ENCODE peak calls at places on chromosomes 7 and 10, in four cellular contexts. H is GM23338, X is PC-3, U is A549. C is an unnamed sample.

GRCh38 chr7:75639071-75639892 is 99.5 kb downstream of the HIP1 start:
- DNase-seq in H (peak), U (peak), X (peak), C (peak)

GRCh38 chr7:77455334-77455733 is 39.2 kb upstream of the GSAP start:
- DNase-seq in X (peak), H (no peak), U (peak), C (peak)

GRCh38 chr7:36633377-36633776 is 90.9 kb downstream of the AOAH start:
- DNase-seq in X (no peak), U (no peak), H (peak), C (no peak)

GRCh38 chr10:132926777-132927650 is 15.4 kb downstream of the CFAP46 start:
- DNase-seq in U (no peak), X (no peak), H (no peak), C (no peak)

GRCh38 chr7:39606941-39607340 is 16.4 kb upstream of the RALA start:
- DNase-seq in H (no peak), U (no peak), X (no peak), C (no peak)

GRCh38 chr7:79790863-79791262 is 337.4 kb upstream of the MAGI2 start:
- DNase-seq in X (peak), U (no peak), H (no peak), C (no peak)

GRCh38 chr10:4279649-4280048 is 494.6 kb upstream of the KLF6 start:
- DNase-seq in U (no peak), X (no peak), H (no peak), C (no peak)

GRCh38 chr10:13117842-13118783 is 18.1 kb downstream of the OPTN start:
- DNase-seq in X (no peak), H (no peak), U (no peak), C (no peak)

GRCh38 chr7:117979954-117980497 is 106.8 kb upstream of the CTTNBP2 start:
- DNase-seq in X (peak), U (no peak), H (no peak), C (no peak)

GRCh38 chr7:934469-935320 is 19.8 kb downstream of the ADAP1 start:
- DNase-seq in H (no peak), X (no peak), U (no peak), C (no peak)

GRCh38 chr7:36128448-36129047 is 24.5 kb upstream of the EEPD1 start:
- DNase-seq in X (peak), U (peak), H (peak), C (peak)

GRCh38 chr7:142626420-142627035 is 122.7 kb upstream of the PRSS1 start:
- DNase-seq in H (peak), X (peak), U (peak), C (no peak)

DNA sequence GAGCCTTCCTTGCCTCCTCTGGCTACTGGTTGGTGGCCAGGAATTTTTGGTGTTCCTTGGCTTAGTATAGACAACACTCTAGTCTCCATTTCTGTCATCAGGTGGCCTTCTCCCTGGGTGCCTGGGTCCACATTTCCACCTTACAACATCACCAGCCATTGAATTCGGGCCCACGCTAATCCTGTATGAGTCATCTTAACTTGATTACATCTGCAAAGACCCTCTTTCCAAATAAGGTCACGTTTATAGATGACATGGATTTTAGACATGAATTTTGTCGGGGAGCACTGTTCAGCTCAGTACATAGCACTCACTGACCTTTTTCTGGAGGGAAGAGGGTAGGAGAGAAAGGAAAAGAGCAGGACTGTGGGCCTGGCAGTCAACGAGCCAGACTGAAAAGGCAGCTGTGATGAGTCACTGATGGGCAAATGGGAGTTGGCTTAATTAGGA is 39.4 kb downstream of the MMRN2 start:
- DNase-seq in H (no peak), X (no peak), U (no peak), C (peak)
- H3K4me2 ChIP-seq in H (no peak), X (no peak), U (no peak), C (no peak)

DNA sequence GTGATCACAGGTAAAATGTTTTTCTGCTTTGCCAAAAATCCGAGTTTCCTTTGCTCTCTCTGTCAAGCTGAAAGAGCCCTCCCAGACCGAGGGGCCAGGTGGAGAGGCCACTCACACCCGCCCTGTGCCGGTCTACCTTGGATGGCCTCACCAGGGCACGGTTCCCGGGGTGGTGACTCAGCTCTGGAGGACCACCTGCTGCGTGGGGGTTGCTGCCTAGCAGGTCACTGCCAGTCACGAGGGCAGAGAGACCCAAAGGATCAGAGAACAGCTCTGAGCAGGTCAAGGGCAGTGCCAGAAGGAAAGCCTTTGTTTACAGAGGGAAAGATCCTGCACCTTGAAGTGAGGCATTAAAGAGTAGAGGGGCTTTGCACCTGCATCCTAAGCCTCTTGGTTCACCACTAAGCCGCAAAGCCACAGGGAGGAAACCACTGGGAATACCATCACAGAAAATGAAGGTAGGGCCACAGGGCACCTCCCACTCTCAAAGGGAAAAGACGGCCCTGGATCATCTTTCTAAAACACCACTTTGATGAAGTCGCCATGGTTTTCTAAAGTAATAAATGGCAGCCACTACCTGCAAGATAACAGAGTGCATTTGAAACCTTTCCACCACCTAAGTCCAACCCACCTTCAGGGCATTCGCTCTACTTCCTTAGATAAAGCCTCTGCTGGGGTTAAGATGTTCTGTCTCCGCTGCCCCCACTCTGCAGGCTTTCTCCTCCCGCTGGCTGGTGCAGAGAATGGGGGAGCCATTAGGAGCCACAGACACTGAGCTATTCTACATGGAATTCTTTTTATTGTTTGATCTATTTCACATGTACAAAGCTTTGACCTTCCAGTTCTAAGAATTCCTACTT is 160.4 kb upstream of the KLF14 start:
- DNase-seq in U (peak), H (no peak), X (peak), C (peak)
- H3K4me2 ChIP-seq in U (peak), H (no peak), X (peak), C (peak)

GRCh38 chr7:103990991-103991390 is 1.5 kb upstream of the RELN start:
- DNase-seq in X (no peak), U (no peak), H (no peak), C (no peak)

GRCh38 chr7:103989200-103989784 is at the start of gene RELN:
- DNase-seq in H (peak), X (no peak), U (peak), C (peak)

GRCh38 chr7:103987455-103987854 is 2.0 kb downstream of the RELN start:
- DNase-seq in H (no peak), U (no peak), X (no peak), C (no peak)

GRCh38 chr7:103989785-103990775 is 622 bp upstream of the RELN start:
- DNase-seq in X (peak), H (peak), U (no peak), C (peak)

GRCh38 chr7:103988468-103989199 is 824 bp downstream of the RELN start:
- DNase-seq in U (peak), X (no peak), H (peak), C (no peak)
- H3K4me2 ChIP-seq in U (peak), X (peak), H (peak), C (peak)

GRCh38 chr10:88342733-88343310 is 240.3 kb downstream of the RNLS start:
- DNase-seq in X (no peak), H (no peak), U (no peak), C (no peak)
- H3K4me2 ChIP-seq in X (no peak), H (no peak), U (no peak), C (no peak)

GRCh38 chr7:149830997-149831729 is 7.0 kb upstream of the ZNF862 start:
- DNase-seq in H (no peak), X (no peak), U (no peak), C (no peak)
- H3K4me2 ChIP-seq in H (no peak), X (no peak), U (no peak), C (no peak)

DNA sequence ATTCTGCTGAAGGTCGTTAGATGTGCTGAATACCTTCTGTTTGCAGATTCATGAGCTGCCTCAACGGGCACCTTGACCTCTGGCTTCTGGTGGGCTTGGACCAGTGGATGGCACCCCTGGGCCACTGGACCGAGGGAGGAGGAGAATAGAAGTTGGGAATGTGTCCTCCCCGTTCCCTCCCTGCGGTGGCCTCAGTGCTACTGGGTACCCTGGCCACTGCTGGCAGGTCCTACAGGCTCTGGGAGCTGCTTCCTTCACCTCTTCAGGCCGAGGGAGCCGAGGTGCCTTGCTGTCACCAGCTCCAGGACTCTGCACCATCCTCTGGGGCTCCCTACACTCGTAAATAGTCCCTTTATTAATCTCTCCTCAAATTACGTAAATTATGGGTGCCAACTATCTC is 32.2 kb upstream of the GALNTL5 start:
- DNase-seq in X (no peak), U (no peak), H (no peak), C (no peak)
- H3K4me2 ChIP-seq in X (no peak), U (peak), H (no peak), C (no peak)

DNA sequence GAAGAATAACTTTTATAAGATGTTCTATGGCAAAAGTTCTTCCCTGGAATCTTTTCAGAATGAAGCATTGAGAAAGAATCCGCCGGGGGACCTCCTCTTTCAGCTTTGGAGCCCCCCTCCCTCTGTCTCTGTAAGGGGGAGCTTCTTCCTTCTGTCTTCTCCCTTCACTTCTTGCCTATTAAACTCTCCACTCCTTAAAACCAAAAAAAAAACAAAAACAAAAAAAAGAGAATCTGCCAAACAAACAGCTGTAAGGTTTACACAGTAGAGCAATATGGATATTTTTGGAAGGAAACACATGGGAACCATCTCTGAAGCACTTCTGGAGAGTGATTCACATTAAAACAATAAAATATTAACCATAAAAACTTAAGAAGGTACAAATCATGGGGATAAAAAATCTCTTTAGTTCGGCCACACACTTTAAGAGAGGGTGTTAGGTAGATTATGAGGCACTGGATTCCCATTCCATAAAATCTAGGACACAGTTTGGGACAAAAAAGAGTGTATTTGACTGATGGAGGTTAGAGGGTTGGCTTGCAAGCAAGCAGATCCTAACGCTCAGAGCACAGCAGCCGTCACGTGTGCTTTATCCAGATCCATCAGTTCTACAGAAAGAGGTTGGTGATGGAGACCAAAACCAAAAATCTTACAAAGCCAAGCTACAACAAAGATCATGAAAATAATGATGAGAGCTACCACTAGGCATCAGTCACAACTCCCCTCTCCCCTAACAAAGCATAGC is 549.6 kb downstream of the TNS3 start:
- DNase-seq in X (no peak), U (no peak), H (no peak), C (no peak)
- H3K4me2 ChIP-seq in X (no peak), U (no peak), H (no peak), C (no peak)

GRCh38 chr7:136205956-136206355 is 228.8 kb upstream of the MTPN start:
- DNase-seq in H (no peak), X (no peak), U (no peak), C (no peak)
- H3K4me2 ChIP-seq in H (no peak), X (no peak), U (no peak), C (no peak)

GRCh38 chr7:7104971-7105370 is 77.4 kb upstream of the C1GALT1 start:
- DNase-seq in H (no peak), X (no peak), U (no peak), C (no peak)

GRCh38 chr7:7105800-7106582 is 76.4 kb upstream of the C1GALT1 start:
- DNase-seq in X (no peak), H (no peak), U (no peak), C (no peak)

GRCh38 chr7:7102906-7103305 is 79.4 kb upstream of the C1GALT1 start:
- DNase-seq in X (peak), H (no peak), U (no peak), C (no peak)

GRCh38 chr7:7104314-7104698 is 78.0 kb upstream of the C1GALT1 start:
- DNase-seq in X (no peak), H (no peak), U (no peak), C (no peak)

DNA sequence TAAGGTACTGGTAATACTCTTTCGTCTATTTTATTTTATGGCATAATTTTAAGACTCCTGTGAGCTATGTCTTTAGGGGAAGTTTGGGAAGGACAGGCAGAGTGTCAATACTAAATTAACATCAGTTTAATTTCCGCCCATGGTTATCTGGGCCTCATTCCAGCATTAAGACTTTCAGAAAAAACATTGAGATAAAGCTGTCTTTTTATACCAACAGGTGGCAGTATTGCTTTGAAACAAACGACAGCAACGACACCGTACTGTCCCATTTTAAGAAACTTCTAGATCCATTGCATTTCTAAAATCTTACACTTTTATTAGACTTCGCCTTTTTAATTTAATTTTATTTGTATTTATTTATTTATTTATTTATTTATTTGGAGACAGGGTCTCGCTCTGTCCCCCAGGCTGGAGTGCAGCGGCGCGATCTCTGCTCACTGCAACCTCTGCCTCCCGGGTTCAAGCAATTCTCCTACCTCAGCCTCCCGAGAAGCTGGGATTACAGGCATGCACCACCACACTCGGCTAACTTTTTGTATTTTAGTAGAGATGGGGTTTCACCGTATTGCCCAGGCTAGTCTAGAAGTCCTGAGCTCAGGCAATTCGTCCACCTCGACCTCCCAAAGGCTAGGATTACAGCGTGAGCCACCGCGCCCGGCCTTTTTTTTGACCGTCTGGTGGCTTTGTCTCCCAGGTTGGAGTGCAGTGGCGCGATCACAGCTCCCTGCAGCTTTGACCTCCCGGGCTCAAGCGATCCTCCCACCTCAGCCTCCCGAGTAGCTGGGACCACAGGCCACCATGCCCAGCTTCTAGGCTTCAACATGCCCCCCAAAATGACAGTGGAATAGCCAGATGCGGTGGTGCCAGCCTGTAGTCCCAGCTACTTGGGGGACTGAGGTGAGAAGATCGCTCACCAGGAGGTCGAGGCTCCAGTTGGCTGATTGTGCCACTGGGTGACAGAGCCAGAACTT is 78.7 kb upstream of the C1GALT1 start:
- DNase-seq in X (peak), H (peak), U (peak), C (peak)
- H3K4me2 ChIP-seq in X (peak), H (no peak), U (peak), C (no peak)

GRCh38 chr10:124041684-124042445 is 51.5 kb downstream of the CHST15 start:
- DNase-seq in H (no peak), X (no peak), U (no peak), C (no peak)

GRCh38 chr10:124043310-124044142 is 49.9 kb downstream of the CHST15 start:
- DNase-seq in H (no peak), U (no peak), X (no peak), C (no peak)

GRCh38 chr10:124044143-124044862 is 49.1 kb downstream of the CHST15 start:
- DNase-seq in X (no peak), U (no peak), H (no peak), C (no peak)

GRCh38 chr10:124040454-124040853 is 52.9 kb downstream of the CHST15 start:
- DNase-seq in U (no peak), H (no peak), X (no peak), C (no peak)

DNA sequence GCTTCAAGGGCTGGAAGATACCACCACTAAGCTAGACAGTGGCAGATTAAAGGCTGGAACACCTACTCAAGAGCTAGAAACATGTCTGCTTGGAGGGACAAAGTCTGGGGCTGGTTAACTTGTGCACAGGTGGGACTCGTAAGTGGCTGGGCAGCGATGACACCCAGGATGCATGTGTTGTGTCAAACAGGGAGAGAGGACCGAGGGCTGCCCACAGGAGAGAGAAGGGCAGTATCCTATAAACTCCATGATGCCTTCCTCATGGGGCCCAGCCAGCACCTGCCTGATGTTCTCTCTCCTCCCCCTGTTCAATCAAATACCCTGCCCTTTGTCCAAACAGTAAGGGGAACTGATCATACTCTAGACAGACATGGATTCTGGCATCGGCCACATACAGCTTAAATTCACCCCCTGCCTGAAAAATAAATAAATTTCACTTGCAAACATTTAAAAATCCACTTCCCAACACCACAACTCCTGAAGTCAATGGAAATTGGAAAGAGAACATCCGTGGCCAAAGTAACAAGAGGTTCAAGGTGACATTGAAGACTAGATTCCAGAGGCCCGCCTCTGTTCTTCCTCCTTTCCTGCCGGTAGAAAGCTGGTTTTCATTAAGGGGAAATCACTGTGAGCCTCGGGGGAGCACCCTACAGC is 50.6 kb downstream of the CHST15 start:
- DNase-seq in H (no peak), U (no peak), X (no peak), C (no peak)
- H3K4me2 ChIP-seq in H (no peak), U (no peak), X (no peak), C (no peak)